ENCODE peak calls at places on chromosomes 7 and 10, in ten cellular contexts. One of them, this sample, is unnamed.

GRCh38 chr7:100396421-100396982 is 23.2 kb downstream of the PILRA start:
- DNase-seq in kidney epithelial cell: no peak
- DNase-seq in A549: no peak
- DNase-seq in ascending aorta: no peak
- DNase-seq in PC-3: no peak
- DNase-seq in GM10248: peak
- DNase-seq in Calu3: no peak
- DNase-seq in SK-N-SH: no peak
- DNase-seq in ovary: no peak
- DNase-seq in NB4: peak
- DNase-seq in this sample: no peak

GRCh38 chr7:27302590-27302989 is 60.0 kb downstream of the EVX1 start:
- DNase-seq in kidney epithelial cell: no peak
- DNase-seq in A549: no peak
- DNase-seq in ascending aorta: no peak
- DNase-seq in PC-3: no peak
- DNase-seq in GM10248: no peak
- DNase-seq in Calu3: no peak
- DNase-seq in SK-N-SH: no peak
- DNase-seq in ovary: no peak
- DNase-seq in NB4: no peak
- DNase-seq in this sample: no peak

GRCh38 chr7:152931583-152931982 is 172.0 kb downstream of the ACTR3B start:
- DNase-seq in kidney epithelial cell: no peak
- DNase-seq in A549: no peak
- DNase-seq in ascending aorta: no peak
- DNase-seq in PC-3: no peak
- DNase-seq in GM10248: no peak
- DNase-seq in Calu3: no peak
- DNase-seq in SK-N-SH: no peak
- DNase-seq in ovary: no peak
- DNase-seq in NB4: no peak
- DNase-seq in this sample: no peak

GRCh38 chr7:55556492-55556891 is 15.8 kb downstream of the VOPP1 start:
- DNase-seq in kidney epithelial cell: no peak
- DNase-seq in A549: no peak
- DNase-seq in ascending aorta: no peak
- DNase-seq in PC-3: peak
- DNase-seq in GM10248: no peak
- DNase-seq in Calu3: no peak
- DNase-seq in SK-N-SH: no peak
- DNase-seq in ovary: no peak
- DNase-seq in NB4: no peak
- DNase-seq in this sample: no peak

GRCh38 chr7:96685353-96685752 is 24.3 kb downstream of the SEM1 start:
- DNase-seq in kidney epithelial cell: no peak
- DNase-seq in A549: no peak
- DNase-seq in ascending aorta: no peak
- DNase-seq in PC-3: no peak
- DNase-seq in GM10248: no peak
- DNase-seq in Calu3: no peak
- DNase-seq in SK-N-SH: no peak
- DNase-seq in ovary: no peak
- DNase-seq in NB4: no peak
- DNase-seq in this sample: no peak

GRCh38 chr7:21566094-21566493 is 23.3 kb downstream of the DNAH11 start:
- DNase-seq in kidney epithelial cell: no peak
- DNase-seq in A549: no peak
- DNase-seq in ascending aorta: no peak
- DNase-seq in PC-3: peak
- DNase-seq in GM10248: no peak
- DNase-seq in Calu3: peak
- DNase-seq in SK-N-SH: no peak
- DNase-seq in ovary: no peak
- DNase-seq in NB4: no peak
- DNase-seq in this sample: no peak

GRCh38 chr10:50421026-50421719 is 169.9 kb upstream of the ASAH2 start:
- DNase-seq in kidney epithelial cell: no peak
- DNase-seq in A549: peak
- DNase-seq in ascending aorta: no peak
- DNase-seq in PC-3: peak
- DNase-seq in GM10248: peak
- DNase-seq in Calu3: peak
- DNase-seq in SK-N-SH: peak
- DNase-seq in ovary: no peak
- DNase-seq in NB4: peak
- DNase-seq in this sample: peak

GRCh38 chr7:63067897-63068585 is 930.6 kb upstream of the ZNF722 start:
- DNase-seq in kidney epithelial cell: no peak
- DNase-seq in A549: no peak
- DNase-seq in ascending aorta: no peak
- DNase-seq in PC-3: peak
- DNase-seq in GM10248: no peak
- DNase-seq in Calu3: no peak
- DNase-seq in SK-N-SH: no peak
- DNase-seq in ovary: no peak
- DNase-seq in NB4: no peak
- DNase-seq in this sample: no peak

GRCh38 chr7:31098606-31099360 is 46.7 kb downstream of the ADCYAP1R1 start:
- DNase-seq in kidney epithelial cell: no peak
- DNase-seq in A549: no peak
- DNase-seq in ascending aorta: no peak
- DNase-seq in PC-3: no peak
- DNase-seq in GM10248: no peak
- DNase-seq in Calu3: no peak
- DNase-seq in SK-N-SH: no peak
- DNase-seq in ovary: no peak
- DNase-seq in NB4: no peak
- DNase-seq in this sample: no peak

GRCh38 chr10:8379906-8380832 is 325.7 kb downstream of the GATA3 start:
- DNase-seq in kidney epithelial cell: no peak
- DNase-seq in A549: no peak
- DNase-seq in ascending aorta: no peak
- DNase-seq in PC-3: no peak
- DNase-seq in GM10248: no peak
- DNase-seq in Calu3: no peak
- DNase-seq in SK-N-SH: no peak
- DNase-seq in ovary: no peak
- DNase-seq in NB4: no peak
- DNase-seq in this sample: no peak

GRCh38 chr10:72682626-72683025 is 9.3 kb upstream of the MCU start:
- DNase-seq in kidney epithelial cell: no peak
- DNase-seq in A549: no peak
- DNase-seq in ascending aorta: no peak
- DNase-seq in PC-3: no peak
- DNase-seq in GM10248: no peak
- DNase-seq in Calu3: peak
- DNase-seq in SK-N-SH: no peak
- DNase-seq in ovary: no peak
- DNase-seq in NB4: no peak
- DNase-seq in this sample: no peak

GRCh38 chr10:17669185-17669872 is 25.4 kb downstream of the STAM start:
- DNase-seq in kidney epithelial cell: no peak
- DNase-seq in A549: no peak
- DNase-seq in ascending aorta: no peak
- DNase-seq in PC-3: no peak
- DNase-seq in GM10248: peak
- DNase-seq in Calu3: no peak
- DNase-seq in SK-N-SH: no peak
- DNase-seq in ovary: no peak
- DNase-seq in NB4: no peak
- DNase-seq in this sample: no peak

GRCh38 chr10:17662193-17663138 is 18.5 kb downstream of the STAM start:
- DNase-seq in kidney epithelial cell: no peak
- DNase-seq in A549: no peak
- DNase-seq in ascending aorta: no peak
- DNase-seq in PC-3: no peak
- DNase-seq in GM10248: no peak
- DNase-seq in Calu3: no peak
- DNase-seq in SK-N-SH: no peak
- DNase-seq in ovary: no peak
- DNase-seq in NB4: no peak
- DNase-seq in this sample: no peak

GRCh38 chr10:17663450-17663849 is 19.5 kb downstream of the STAM start:
- DNase-seq in kidney epithelial cell: no peak
- DNase-seq in A549: no peak
- DNase-seq in ascending aorta: no peak
- DNase-seq in PC-3: no peak
- DNase-seq in GM10248: no peak
- DNase-seq in Calu3: no peak
- DNase-seq in SK-N-SH: no peak
- DNase-seq in ovary: no peak
- DNase-seq in NB4: no peak
- DNase-seq in this sample: no peak

GRCh38 chr10:17668435-17669184 is 24.7 kb downstream of the STAM start:
- DNase-seq in kidney epithelial cell: no peak
- DNase-seq in A549: no peak
- DNase-seq in ascending aorta: no peak
- DNase-seq in PC-3: no peak
- DNase-seq in GM10248: no peak
- DNase-seq in Calu3: no peak
- DNase-seq in SK-N-SH: no peak
- DNase-seq in ovary: no peak
- DNase-seq in NB4: no peak
- DNase-seq in this sample: no peak

DNA sequence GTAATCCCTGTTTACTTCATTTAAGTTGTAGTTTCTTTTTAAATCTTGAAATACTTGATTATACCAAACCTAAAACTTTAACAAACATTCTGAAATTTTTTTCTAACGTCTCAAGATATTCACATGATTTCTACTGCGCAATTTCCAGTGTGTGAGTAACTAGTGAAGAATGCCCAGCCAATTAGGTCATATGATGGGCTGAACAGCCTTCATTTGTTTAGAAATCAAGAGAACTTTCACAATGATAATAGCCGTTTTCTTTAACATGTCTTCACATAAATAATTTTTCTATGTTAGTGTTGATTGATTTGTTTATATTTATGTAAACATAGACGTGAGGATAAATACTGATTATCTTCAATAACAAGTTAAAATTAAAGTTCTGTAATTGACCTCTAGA is 21.8 kb downstream of the STAM start:
- DNase-seq in kidney epithelial cell: peak
- DNase-seq in A549: no peak
- DNase-seq in ascending aorta: no peak
- DNase-seq in PC-3: peak
- DNase-seq in GM10248: no peak
- DNase-seq in Calu3: no peak
- DNase-seq in SK-N-SH: no peak
- DNase-seq in ovary: no peak
- DNase-seq in NB4: no peak
- DNase-seq in this sample: peak
- TF ChIP-seq CTCF in kidney epithelial cell: no peak
- TF ChIP-seq CTCF in A549: no peak
- TF ChIP-seq CTCF in ascending aorta: no peak
- TF ChIP-seq CTCF in PC-3: no peak
- TF ChIP-seq CTCF in GM10248: no peak
- TF ChIP-seq CTCF in Calu3: no peak
- TF ChIP-seq CTCF in SK-N-SH: no peak
- TF ChIP-seq CTCF in ovary: no peak
- TF ChIP-seq CTCF in NB4: no peak
- TF ChIP-seq CTCF in this sample: no peak

DNA sequence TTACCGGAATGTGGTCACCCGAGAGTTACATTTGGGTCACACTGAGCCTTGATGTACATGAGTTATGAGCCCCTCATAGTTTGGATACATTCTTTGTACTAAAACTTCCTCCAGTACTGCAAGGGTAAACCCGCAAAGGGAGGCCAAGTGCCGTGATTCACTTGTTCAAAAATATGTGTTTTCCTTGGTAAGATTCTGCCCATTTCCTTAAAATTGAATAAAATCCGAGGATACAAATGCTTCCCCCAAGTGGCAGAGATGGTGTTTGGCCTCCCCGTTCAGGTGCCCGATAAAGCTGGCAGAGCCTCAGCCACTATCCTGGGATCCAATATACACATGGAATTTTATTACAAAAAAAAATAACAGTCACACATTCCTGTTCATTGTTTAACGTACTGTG is 268.3 kb downstream of the DIP2C start:
- DNase-seq in kidney epithelial cell: no peak
- DNase-seq in A549: no peak
- DNase-seq in ascending aorta: no peak
- DNase-seq in PC-3: no peak
- DNase-seq in GM10248: no peak
- DNase-seq in Calu3: no peak
- DNase-seq in SK-N-SH: no peak
- DNase-seq in ovary: no peak
- DNase-seq in NB4: no peak
- DNase-seq in this sample: no peak
- TF ChIP-seq CTCF in kidney epithelial cell: no peak
- TF ChIP-seq CTCF in A549: no peak
- TF ChIP-seq CTCF in ascending aorta: peak
- TF ChIP-seq CTCF in PC-3: no peak
- TF ChIP-seq CTCF in GM10248: no peak
- TF ChIP-seq CTCF in Calu3: no peak
- TF ChIP-seq CTCF in SK-N-SH: no peak
- TF ChIP-seq CTCF in ovary: no peak
- TF ChIP-seq CTCF in NB4: no peak
- TF ChIP-seq CTCF in this sample: no peak

DNA sequence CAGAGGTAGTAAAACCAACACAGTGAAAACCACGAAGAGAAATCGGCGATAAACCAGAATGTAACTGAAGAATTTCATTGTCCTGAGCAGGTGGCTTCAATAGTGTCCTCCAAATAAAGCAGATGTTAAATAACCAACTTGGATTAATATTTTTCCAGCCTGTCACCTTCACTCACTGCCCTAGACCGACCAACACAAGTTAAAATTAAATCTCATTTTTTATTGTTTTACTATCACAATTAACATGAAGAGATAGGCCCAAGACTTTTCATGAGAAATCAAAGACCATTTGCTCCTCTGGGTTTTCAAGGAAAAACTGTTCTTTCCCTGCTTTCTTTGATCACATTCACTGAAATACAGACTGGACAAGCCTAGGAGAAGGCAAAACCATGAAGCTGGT is at the start of gene SLC13A1:
- DNase-seq in kidney epithelial cell: no peak
- DNase-seq in A549: no peak
- DNase-seq in ascending aorta: no peak
- DNase-seq in PC-3: no peak
- DNase-seq in GM10248: no peak
- DNase-seq in Calu3: no peak
- DNase-seq in SK-N-SH: no peak
- DNase-seq in ovary: no peak
- DNase-seq in NB4: no peak
- DNase-seq in this sample: no peak
- TF ChIP-seq CTCF in kidney epithelial cell: no peak
- TF ChIP-seq CTCF in A549: no peak
- TF ChIP-seq CTCF in ascending aorta: no peak
- TF ChIP-seq CTCF in PC-3: no peak
- TF ChIP-seq CTCF in GM10248: no peak
- TF ChIP-seq CTCF in Calu3: no peak
- TF ChIP-seq CTCF in SK-N-SH: no peak
- TF ChIP-seq CTCF in ovary: no peak
- TF ChIP-seq CTCF in NB4: no peak
- TF ChIP-seq CTCF in this sample: no peak

DNA sequence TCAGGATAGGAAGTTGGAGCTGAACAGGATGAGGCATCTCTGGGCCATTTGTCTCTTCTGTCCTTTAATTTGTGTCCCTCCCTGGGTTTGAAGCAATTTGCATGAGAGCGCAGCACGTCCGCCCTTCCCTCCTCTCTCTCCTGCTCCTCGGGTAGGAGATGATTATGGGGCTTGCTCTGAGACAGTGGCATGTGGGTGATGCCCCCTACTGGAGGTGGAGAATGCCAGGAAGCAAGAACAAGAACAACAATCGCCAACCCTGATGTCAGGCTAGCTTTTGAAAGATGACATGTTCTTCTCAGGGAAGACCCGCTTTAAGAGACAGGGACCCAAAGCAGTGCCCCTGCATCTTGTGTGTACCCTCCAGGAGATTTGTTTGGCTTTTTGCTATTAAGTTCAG is 63.9 kb upstream of the LOXL4 start:
- DNase-seq in kidney epithelial cell: no peak
- DNase-seq in A549: no peak
- DNase-seq in ascending aorta: no peak
- DNase-seq in PC-3: no peak
- DNase-seq in GM10248: no peak
- DNase-seq in Calu3: no peak
- DNase-seq in SK-N-SH: no peak
- DNase-seq in ovary: no peak
- DNase-seq in NB4: peak
- DNase-seq in this sample: no peak
- TF ChIP-seq CTCF in kidney epithelial cell: peak
- TF ChIP-seq CTCF in A549: peak
- TF ChIP-seq CTCF in ascending aorta: peak
- TF ChIP-seq CTCF in PC-3: peak
- TF ChIP-seq CTCF in GM10248: peak
- TF ChIP-seq CTCF in Calu3: peak
- TF ChIP-seq CTCF in SK-N-SH: peak
- TF ChIP-seq CTCF in ovary: no peak
- TF ChIP-seq CTCF in NB4: peak
- TF ChIP-seq CTCF in this sample: no peak